ENCODE peak calls at places on chromosomes 5 and 9, in five cellular contexts. D is ovary, G is upper lobe of left lung, C is A549, Z is stomach. Y is an unnamed sample.

GRCh38 chr5:112703866-112704820 is 33.5 kb upstream of the APC start:
- DNase-seq in G (no peak), C (no peak), D (no peak), Z (no peak), Y (no peak)

GRCh38 chr9:7671847-7672246 is 127.7 kb downstream of the DMAC1 start:
- DNase-seq in D (no peak), Z (no peak), G (no peak), C (no peak), Y (no peak)

GRCh38 chr9:133788819-133789733 is 50.9 kb upstream of the SARDH start:
- DNase-seq in G (peak; percentile 87), D (no peak), C (no peak), Z (peak; percentile 80), Y (no peak)

GRCh38 chr9:131347376-131348020 is 46.4 kb upstream of the PRRC2B start:
- DNase-seq in C (no peak), Z (no peak), G (no peak), D (no peak), Y (no peak)

GRCh38 chr9:107387401-107387800 is 102.2 kb downstream of the KLF4 start:
- DNase-seq in D (peak; percentile 44), C (no peak), Z (peak; percentile 44), G (no peak), Y (no peak)

GRCh38 chr5:42015681-42016080 is 90.6 kb downstream of the FBXO4 start:
- DNase-seq in D (no peak), Z (no peak), C (no peak), G (no peak), Y (no peak)

GRCh38 chr9:109604036-109604600 is 106.0 kb upstream of the PTPN3 start:
- DNase-seq in Z (no peak), D (no peak), C (no peak), G (no peak), Y (no peak)

GRCh38 chr9:104961238-104961637 is 33.3 kb upstream of the ABCA1 start:
- DNase-seq in D (no peak), C (peak; percentile 52), G (no peak), Z (no peak), Y (no peak)

GRCh38 chr9:132035679-132036078 is 44.0 kb downstream of the MED27 start:
- DNase-seq in G (no peak), D (no peak), Z (no peak), C (no peak), Y (no peak)

GRCh38 chr9:312596-313320 is 98.1 kb downstream of the DOCK8 start:
- DNase-seq in Z (no peak), G (no peak), C (no peak), D (no peak), Y (no peak)

GRCh38 chr9:33388110-33388994 is 14.0 kb downstream of the AQP7 start:
- DNase-seq in C (no peak), G (no peak), Z (no peak), D (peak; percentile 57), Y (no peak)

GRCh38 chr5:58318468-58318867 is 141.4 kb downstream of the PLK2 start:
- DNase-seq in D (no peak), Z (no peak), C (no peak), G (no peak), Y (no peak)

GRCh38 chr5:109740329-109740728 is 50.6 kb downstream of the MAN2A1 start:
- DNase-seq in G (no peak), C (no peak), D (no peak), Z (peak; percentile 47), Y (no peak)

GRCh38 chr5:80246995-80247729 is 8.7 kb downstream of the SERINC5 start:
- DNase-seq in C (peak; percentile 70), D (no peak), Z (peak; percentile 62), G (no peak), Y (no peak)

GRCh38 chr5:84885479-84886258 is 501.0 kb upstream of the EDIL3 start:
- DNase-seq in G (no peak), Z (no peak), C (peak; percentile 5), D (peak; percentile 43), Y (no peak)

GRCh38 chr5:83802686-83803085 is 82.0 kb upstream of the HAPLN1 start:
- DNase-seq in Z (no peak), D (no peak), G (no peak), C (no peak), Y (no peak)

GRCh38 chr5:169009171-169009570 is 291.8 kb downstream of the SLIT3 start:
- DNase-seq in G (no peak), D (no peak), C (peak; percentile 74), Z (no peak), Y (no peak)

GRCh38 chr9:69393425-69393824 is 68.4 kb downstream of the ENTREP1 start:
- DNase-seq in G (no peak), C (no peak), D (no peak), Z (no peak), Y (no peak)

GRCh38 chr9:122931851-122932199 is 513 bp upstream of the ZBTB26 start:
- DNase-seq in C (no peak), D (no peak), G (no peak), Z (no peak), Y (no peak)

GRCh38 chr9:122929803-122930354 is 1.4 kb downstream of the ZBTB26 start:
- DNase-seq in D (no peak), Z (no peak), C (no peak), G (no peak), Y (no peak)

GRCh38 chr9:122936464-122936863 is 4.4 kb upstream of the RABGAP1 start:
- DNase-seq in Z (no peak), G (no peak), D (no peak), C (no peak), Y (no peak)

GRCh38 chr9:122930541-122930932 is 775 bp downstream of the ZBTB26 start:
- DNase-seq in G (no peak), C (no peak), D (no peak), Z (no peak), Y (no peak)

DNA sequence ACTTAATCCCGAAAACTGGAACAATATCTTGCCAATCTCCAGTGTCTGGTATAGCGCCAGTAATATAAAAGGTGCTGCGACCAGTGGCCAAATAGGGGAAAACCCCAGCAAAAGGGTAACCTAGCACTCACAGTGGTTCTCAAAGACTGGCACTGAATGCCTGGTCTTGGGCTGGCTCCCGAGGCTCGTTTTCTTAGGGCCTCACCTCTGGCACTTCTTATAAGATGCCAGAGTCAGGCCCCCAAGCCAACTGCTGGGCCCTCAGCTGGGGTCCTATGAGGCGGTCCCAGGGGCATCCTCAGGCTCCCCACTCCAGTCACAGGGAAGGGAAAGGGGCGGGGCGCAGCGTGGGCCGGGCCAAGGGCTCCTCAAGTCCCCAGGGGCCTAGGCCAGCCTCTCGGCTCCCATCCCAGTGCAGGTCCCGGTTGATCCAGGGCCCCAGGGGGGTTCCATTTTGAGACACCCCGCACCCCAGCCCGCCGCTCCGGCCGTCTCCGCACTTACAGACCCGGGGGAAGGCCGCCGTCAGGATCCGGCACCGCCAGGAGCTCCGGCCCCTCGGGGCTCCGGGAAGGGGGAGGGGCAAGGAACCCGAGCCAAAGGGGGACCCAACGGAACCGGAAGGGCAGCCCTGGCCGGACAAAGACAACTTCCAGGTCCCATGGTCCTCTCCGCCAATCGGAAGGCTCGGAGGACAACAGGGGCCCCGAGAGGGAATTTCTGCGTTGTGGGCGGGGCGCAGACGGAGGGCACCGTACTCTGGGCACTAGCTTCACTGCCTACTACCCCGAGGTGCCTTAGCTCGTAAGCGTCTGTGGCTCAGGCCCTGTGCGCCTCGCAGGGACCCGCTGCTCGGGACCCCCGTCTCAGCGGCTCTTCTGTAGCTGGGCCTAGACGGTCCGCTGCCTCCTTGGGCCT is at the start of gene ZBTB26:
- DNase-seq in G (peak; percentile 94), Z (peak; percentile 94), C (peak; percentile 93), D (peak; percentile 94), Y (peak; percentile 97)
- TF ChIP-seq POLR2A in G (peak; percentile 74), Z (no peak), C (peak; percentile 79), D (peak; percentile 60), Y (no peak)

GRCh38 chr9:37382161-37382981 is 40.1 kb upstream of the GRHPR start:
- DNase-seq in Z (no peak), D (no peak), C (no peak), G (no peak), Y (no peak)
- TF ChIP-seq EP300 in Z (no peak), D (no peak), C (no peak), G (no peak), Y (no peak)

GRCh38 chr9:27573699-27574265 is 501 bp upstream of the C9orf72 start:
- DNase-seq in C (peak; percentile 99), Z (peak; percentile 98), G (peak; percentile 48), D (peak; percentile 95), Y (peak; percentile 99)
- TF ChIP-seq POLR2A in C (no peak), Z (peak; percentile 67), G (peak; percentile 77), D (peak; percentile 72), Y (peak; percentile 67)

GRCh38 chr5:136674178-136674577 is 308.8 kb upstream of the TRPC7 start:
- DNase-seq in Z (no peak), D (no peak), G (no peak), C (no peak), Y (no peak)
- TF ChIP-seq EP300 in Z (no peak), D (no peak), G (no peak), C (no peak), Y (no peak)

GRCh38 chr5:1510631-1511030 is 13.1 kb downstream of the LPCAT1 start:
- DNase-seq in C (no peak), Z (no peak), D (no peak), G (peak; percentile 76), Y (no peak)

GRCh38 chr5:1512541-1513291 is 11.0 kb downstream of the LPCAT1 start:
- DNase-seq in D (peak; percentile 17), G (peak; percentile 58), Z (peak; percentile 23), C (no peak), Y (peak; percentile 70)

GRCh38 chr5:1513326-1514026 is 10.3 kb downstream of the LPCAT1 start:
- DNase-seq in C (no peak), D (peak; percentile 17), Z (peak; percentile 23), G (no peak), Y (peak; percentile 20)

GRCh38 chr5:1511037-1511436 is 12.7 kb downstream of the LPCAT1 start:
- DNase-seq in D (peak; percentile 28), G (peak; percentile 78), C (no peak), Z (no peak), Y (peak; percentile 74)

GRCh38 chr5:1511651-1512540 is 11.9 kb downstream of the LPCAT1 start:
- DNase-seq in G (peak; percentile 74), D (peak; percentile 27), Z (peak; percentile 24), C (peak; percentile 56), Y (peak; percentile 54)
- TF ChIP-seq POLR2A in G (no peak), D (no peak), Z (no peak), C (no peak), Y (no peak)

GRCh38 chr5:89417515-89417914 is 534.5 kb upstream of the MEF2C start:
- DNase-seq in D (no peak), G (no peak), C (no peak), Z (no peak), Y (no peak)

GRCh38 chr5:89421035-89421434 is 538.1 kb upstream of the MEF2C start:
- DNase-seq in G (no peak), D (no peak), C (no peak), Z (no peak), Y (no peak)

GRCh38 chr5:89418821-89419085 is 535.8 kb upstream of the MEF2C start:
- DNase-seq in G (no peak), Z (no peak), D (no peak), C (no peak), Y (no peak)

GRCh38 chr5:89417990-89418820 is 535.2 kb upstream of the MEF2C start:
- DNase-seq in D (no peak), G (no peak), C (no peak), Z (no peak), Y (no peak)
- TF ChIP-seq EP300 in D (no peak), G (no peak), C (no peak), Z (no peak), Y (no peak)

GRCh38 chr5:40410231-40410861 is 269.4 kb upstream of the PTGER4 start:
- DNase-seq in D (no peak), Z (no peak), G (no peak), C (no peak), Y (no peak)
- TF ChIP-seq POLR2A in D (no peak), Z (no peak), G (peak; percentile 33), C (no peak), Y (no peak)